ENCODE peak calls at places on chromosomes 16 and 17, in ten cellular contexts. T is AG09319; H is activated T-cell treated with anti-CD3 and anti-CD28 coated beads, Interleukin-2, amount 50 U/mL, for 72 hours; M is AG09309; V is dermis blood vessel endothelial cell; K is CD8-positive, alpha-beta memory T cell; S is H54; O is left colon; I is left ventricle myocardium superior; Y is hippocampal formation. N is an unnamed sample.

GRCh38 chr17:82690786-82691489 is 7.6 kb downstream of the RAB40B start:
- DNase-seq in S (no peak), M (no peak), O (no peak), Y (peak; percentile 46), V (no peak), T (no peak), H (no peak), K (no peak), I (no peak), N (no peak)

GRCh38 chr17:3622977-3623594 is 13.0 kb downstream of the SHPK start:
- DNase-seq in T (no peak), H (no peak), V (no peak), M (no peak), O (no peak), Y (no peak), S (no peak), I (no peak), K (no peak), N (no peak)

GRCh38 chr16:88649195-88649923 is 1.5 kb downstream of the CYBA start:
- DNase-seq in Y (no peak), S (no peak), I (no peak), K (no peak), H (no peak), T (no peak), M (no peak), V (no peak), O (no peak), N (no peak)

GRCh38 chr17:12982224-12982623 is 35.6 kb downstream of the ELAC2 start:
- DNase-seq in H (no peak), O (no peak), M (no peak), Y (no peak), S (no peak), V (no peak), K (no peak), T (no peak), I (no peak), N (no peak)

GRCh38 chr17:28030386-28030785 is 12.1 kb upstream of the NLK start:
- DNase-seq in T (no peak), H (no peak), V (no peak), K (no peak), M (no peak), S (no peak), I (no peak), O (no peak), Y (no peak), N (no peak)

GRCh38 chr17:10149573-10150399 is 48.6 kb downstream of the GAS7 start:
- DNase-seq in Y (no peak), S (no peak), V (no peak), T (peak; percentile 29), H (no peak), M (no peak), K (no peak), I (no peak), O (no peak), N (peak; percentile 37)

GRCh38 chr16:77913738-77914263 is 108.5 kb upstream of the CLEC3A start:
- DNase-seq in S (no peak), T (no peak), V (no peak), H (no peak), M (no peak), K (no peak), O (no peak), Y (no peak), I (no peak), N (no peak)

GRCh38 chr16:47377156-47377555 is 83.7 kb downstream of the ITFG1 start:
- DNase-seq in Y (no peak), S (no peak), K (no peak), V (no peak), T (no peak), I (no peak), O (no peak), H (no peak), M (no peak), N (peak; percentile 44)

GRCh38 chr17:71192848-71193247 is 928.0 kb upstream of the SOX9 start:
- DNase-seq in M (no peak), Y (no peak), S (no peak), I (no peak), H (no peak), O (no peak), V (no peak), K (no peak), T (no peak), N (no peak)

GRCh38 chr17:17125136-17126084 is 80.7 kb downstream of the PLD6 start:
- DNase-seq in T (no peak), I (peak; percentile 12), S (no peak), M (no peak), H (no peak), O (no peak), V (no peak), Y (no peak), K (peak; percentile 35), N (no peak)

GRCh38 chr17:35486920-35487727 is 38.6 kb upstream of the SLFN13 start:
- DNase-seq in M (no peak), H (peak; percentile 92), I (peak; percentile 67), V (peak; percentile 41), Y (no peak), T (no peak), S (peak; percentile 52), O (peak; percentile 41), K (peak; percentile 78), N (no peak)

GRCh38 chr16:86584071-86584685 is 5.8 kb downstream of the FOXL1 start:
- DNase-seq in H (no peak), K (no peak), I (no peak), S (peak; percentile 42), O (no peak), V (peak; percentile 41), Y (no peak), M (no peak), T (no peak), N (peak; percentile 19)

GRCh38 chr17:44972953-44973352 is 4.8 kb upstream of the C1QL1 start:
- DNase-seq in H (no peak), M (no peak), O (no peak), S (peak; percentile 96), I (no peak), T (no peak), Y (no peak), V (no peak), K (no peak), N (peak; percentile 72)

GRCh38 chr17:51441431-51441830 is 181.1 kb downstream of the UTP18 start:
- DNase-seq in V (no peak), K (no peak), I (no peak), S (no peak), Y (no peak), M (no peak), O (no peak), T (no peak), H (no peak), N (no peak)

GRCh38 chr17:40952675-40953074 is 14.1 kb downstream of the KRT39 start:
- DNase-seq in Y (no peak), S (no peak), V (no peak), T (peak; percentile 89), H (no peak), I (no peak), K (no peak), O (no peak), M (peak; percentile 97), N (peak; percentile 4)

GRCh38 chr16:24367186-24367585 is 111.1 kb downstream of the CACNG3 start:
- DNase-seq in K (no peak), Y (no peak), O (no peak), M (no peak), H (no peak), S (no peak), V (no peak), T (no peak), I (no peak), N (no peak)

GRCh38 chr17:29483503-29483902 is 83.3 kb downstream of the ABHD15 start:
- DNase-seq in O (no peak), T (no peak), S (no peak), H (no peak), Y (no peak), V (no peak), I (no peak), K (no peak), M (no peak), N (no peak)

GRCh38 chr17:42704495-42705494 is 22.5 kb downstream of the CNTNAP1 start:
- DNase-seq in I (no peak), K (no peak), O (no peak), Y (no peak), T (no peak), V (no peak), M (no peak), S (no peak), H (peak; percentile 68), N (no peak)

GRCh38 chr17:16989230-16989952 is 17.5 kb upstream of the TNFRSF13B start:
- DNase-seq in M (no peak), I (no peak), O (peak; percentile 74), Y (no peak), S (no peak), T (no peak), H (no peak), V (no peak), K (peak; percentile 15), N (no peak)

GRCh38 chr17:16969931-16970906 is 1.7 kb downstream of the TNFRSF13B start:
- DNase-seq in I (no peak), Y (no peak), S (no peak), H (no peak), V (no peak), K (no peak), O (no peak), T (no peak), M (no peak), N (no peak)

GRCh38 chr16:80614908-80615696 is 74.3 kb downstream of the DYNLRB2 start:
- DNase-seq in V (peak; percentile 71), I (no peak), S (peak; percentile 85), O (no peak), M (peak; percentile 1), T (no peak), H (no peak), Y (no peak), K (no peak), N (peak; percentile 82)

GRCh38 chr16:84659656-84660300 is 11.5 kb downstream of the KLHL36 start:
- DNase-seq in H (no peak), K (no peak), V (no peak), T (no peak), M (no peak), S (no peak), I (no peak), Y (no peak), O (no peak), N (no peak)

GRCh38 chr17:74713199-74713755 is 554 bp upstream of the CD300LF start:
- DNase-seq in T (no peak), H (no peak), K (no peak), V (no peak), O (no peak), I (no peak), Y (no peak), S (no peak), M (no peak), N (no peak)

GRCh38 chr16:12575288-12575687 is 228.4 kb downstream of the CPPED1 start:
- DNase-seq in Y (no peak), H (no peak), T (no peak), K (no peak), M (no peak), V (no peak), O (no peak), I (no peak), S (no peak), N (no peak)

GRCh38 chr17:29393451-29393850 is 3.3 kb downstream of the TAOK1 start:
- DNase-seq in Y (no peak), O (no peak), I (no peak), S (no peak), K (no peak), M (no peak), V (peak; percentile 16), T (no peak), H (no peak), N (no peak)

GRCh38 chr16:30183961-30184429 is 593 bp downstream of the CORO1A start:
- DNase-seq in K (peak; percentile 93), M (no peak), H (peak; percentile 80), T (no peak), O (peak; percentile 68), Y (no peak), V (no peak), S (no peak), I (peak; percentile 56), N (no peak)

GRCh38 chr17:67438669-67439068 is 61.6 kb downstream of the PITPNC1 start:
- DNase-seq in O (no peak), S (no peak), T (no peak), V (no peak), Y (no peak), I (no peak), M (no peak), H (no peak), K (no peak), N (no peak)

GRCh38 chr17:51056813-51057510 is 63.7 kb downstream of the SPAG9 start:
- DNase-seq in S (peak; percentile 9), M (peak; percentile 94), K (peak; percentile 40), T (peak; percentile 52), O (no peak), Y (peak; percentile 23), V (peak; percentile 81), H (peak; percentile 6), I (no peak), N (peak; percentile 84)